ENCODE peak calls at places on chromosomes 3 and 15, in six cellular contexts. One of them, this sample, is unnamed.
A peak's percentile ranks its signal among the peaks of the same experiment; 100 is the strongest.

GRCh38 chr3:9746330-9746729 is 3.4 kb upstream of the OGG1 start:
- DNase-seq in OCI-LY7: no peak
- DNase-seq in heart right ventricle: no peak
- DNase-seq in cardiac muscle cell: peak; percentile 94
- DNase-seq in mucosa of descending colon: no peak
- DNase-seq in tibial nerve: no peak
- DNase-seq in this sample: no peak

GRCh38 chr15:94791008-94791407 is 559.6 kb downstream of the MCTP2 start:
- DNase-seq in OCI-LY7: no peak
- DNase-seq in heart right ventricle: no peak
- DNase-seq in cardiac muscle cell: no peak
- DNase-seq in mucosa of descending colon: no peak
- DNase-seq in tibial nerve: no peak
- DNase-seq in this sample: no peak

GRCh38 chr15:25805006-25805405 is 58.1 kb downstream of the ATP10A start:
- DNase-seq in OCI-LY7: no peak
- DNase-seq in heart right ventricle: no peak
- DNase-seq in cardiac muscle cell: no peak
- DNase-seq in mucosa of descending colon: no peak
- DNase-seq in tibial nerve: no peak
- DNase-seq in this sample: no peak

GRCh38 chr15:79310612-79310984 is 314 bp upstream of the TMED3 start:
- DNase-seq in OCI-LY7: peak; percentile 71
- DNase-seq in heart right ventricle: no peak
- DNase-seq in cardiac muscle cell: peak; percentile 44
- DNase-seq in mucosa of descending colon: no peak
- DNase-seq in tibial nerve: no peak
- DNase-seq in this sample: no peak

GRCh38 chr3:127743676-127744075 is 70.9 kb downstream of the ABTB1 start:
- DNase-seq in OCI-LY7: no peak
- DNase-seq in heart right ventricle: no peak
- DNase-seq in cardiac muscle cell: no peak
- DNase-seq in mucosa of descending colon: no peak
- DNase-seq in tibial nerve: no peak
- DNase-seq in this sample: no peak

GRCh38 chr3:143135150-143135549 is 15.6 kb downstream of the CHST2 start:
- DNase-seq in OCI-LY7: no peak
- DNase-seq in heart right ventricle: no peak
- DNase-seq in cardiac muscle cell: peak; percentile 95
- DNase-seq in mucosa of descending colon: no peak
- DNase-seq in tibial nerve: no peak
- DNase-seq in this sample: no peak

GRCh38 chr15:89556413-89557262 is 18.6 kb upstream of the TICRR start:
- DNase-seq in OCI-LY7: peak; percentile 71
- DNase-seq in heart right ventricle: peak; percentile 57
- DNase-seq in cardiac muscle cell: peak; percentile 85
- DNase-seq in mucosa of descending colon: no peak
- DNase-seq in tibial nerve: no peak
- DNase-seq in this sample: peak; percentile 16

GRCh38 chr15:63090502-63091286 is 31.0 kb upstream of the LACTB start:
- DNase-seq in OCI-LY7: no peak
- DNase-seq in heart right ventricle: no peak
- DNase-seq in cardiac muscle cell: no peak
- DNase-seq in mucosa of descending colon: no peak
- DNase-seq in tibial nerve: no peak
- DNase-seq in this sample: no peak

GRCh38 chr15:98142584-98142983 is 182.1 kb downstream of the ARRDC4 start:
- DNase-seq in OCI-LY7: no peak
- DNase-seq in heart right ventricle: no peak
- DNase-seq in cardiac muscle cell: no peak
- DNase-seq in mucosa of descending colon: no peak
- DNase-seq in tibial nerve: no peak
- DNase-seq in this sample: no peak

GRCh38 chr15:53434174-53434678 is 325.2 kb downstream of the WDR72 start:
- DNase-seq in OCI-LY7: no peak
- DNase-seq in heart right ventricle: no peak
- DNase-seq in cardiac muscle cell: no peak
- DNase-seq in mucosa of descending colon: no peak
- DNase-seq in tibial nerve: no peak
- DNase-seq in this sample: no peak

GRCh38 chr15:62498711-62499110 is 333.6 kb upstream of the C2CD4B start:
- DNase-seq in OCI-LY7: no peak
- DNase-seq in heart right ventricle: no peak
- DNase-seq in cardiac muscle cell: no peak
- DNase-seq in mucosa of descending colon: no peak
- DNase-seq in tibial nerve: no peak
- DNase-seq in this sample: no peak

GRCh38 chr3:106825962-106826605 is 551.2 kb upstream of the CCDC54 start:
- DNase-seq in OCI-LY7: no peak
- DNase-seq in heart right ventricle: no peak
- DNase-seq in cardiac muscle cell: peak; percentile 72
- DNase-seq in mucosa of descending colon: no peak
- DNase-seq in tibial nerve: no peak
- DNase-seq in this sample: no peak

GRCh38 chr3:197718904-197719303 is 17.8 kb downstream of the RUBCN start:
- DNase-seq in OCI-LY7: no peak
- DNase-seq in heart right ventricle: no peak
- DNase-seq in cardiac muscle cell: peak; percentile 24
- DNase-seq in mucosa of descending colon: no peak
- DNase-seq in tibial nerve: no peak
- DNase-seq in this sample: no peak

GRCh38 chr15:56496635-56497034 is 31.7 kb upstream of the MNS1 start:
- DNase-seq in OCI-LY7: peak; percentile 88
- DNase-seq in heart right ventricle: peak; percentile 6
- DNase-seq in cardiac muscle cell: peak; percentile 88
- DNase-seq in mucosa of descending colon: no peak
- DNase-seq in tibial nerve: no peak
- DNase-seq in this sample: no peak

GRCh38 chr3:183038764-183039163 is 58.4 kb upstream of the DCUN1D1 start:
- DNase-seq in OCI-LY7: no peak
- DNase-seq in heart right ventricle: no peak
- DNase-seq in cardiac muscle cell: no peak
- DNase-seq in mucosa of descending colon: no peak
- DNase-seq in tibial nerve: no peak
- DNase-seq in this sample: no peak

GRCh38 chr3:183046883-183047282 is 52.4 kb downstream of the MCCC1 start:
- DNase-seq in OCI-LY7: peak; percentile 57
- DNase-seq in heart right ventricle: no peak
- DNase-seq in cardiac muscle cell: no peak
- DNase-seq in mucosa of descending colon: no peak
- DNase-seq in tibial nerve: no peak
- DNase-seq in this sample: no peak

GRCh38 chr3:183044547-183045229 is 54.6 kb downstream of the MCCC1 start:
- DNase-seq in OCI-LY7: peak; percentile 93
- DNase-seq in heart right ventricle: no peak
- DNase-seq in cardiac muscle cell: no peak
- DNase-seq in mucosa of descending colon: no peak
- DNase-seq in tibial nerve: no peak
- DNase-seq in this sample: no peak
- H3K4me1 ChIP-seq in OCI-LY7: peaks cover 64% of the 10 kb centered on the region
- H3K4me1 ChIP-seq in heart right ventricle: no peaks in the 10 kb centered on the region
- H3K4me1 ChIP-seq in cardiac muscle cell: peaks cover 4% of the 10 kb centered on the region
- H3K4me1 ChIP-seq in mucosa of descending colon: no peaks in the 10 kb centered on the region
- H3K4me1 ChIP-seq in tibial nerve: no peaks in the 10 kb centered on the region
- H3K4me1 ChIP-seq in this sample: no peaks in the 10 kb centered on the region

GRCh38 chr15:33086500-33087141 is 107.9 kb downstream of the FMN1 start:
- DNase-seq in OCI-LY7: peak; percentile 57
- DNase-seq in heart right ventricle: no peak
- DNase-seq in cardiac muscle cell: peak; percentile 77
- DNase-seq in mucosa of descending colon: no peak
- DNase-seq in tibial nerve: no peak
- DNase-seq in this sample: no peak
- TF ChIP-seq CTCF in OCI-LY7: peak; percentile 87
- TF ChIP-seq CTCF in heart right ventricle: peak; percentile 45
- TF ChIP-seq CTCF in cardiac muscle cell: peak; percentile 57
- TF ChIP-seq CTCF in mucosa of descending colon: peak; percentile 16
- TF ChIP-seq CTCF in tibial nerve: peak; percentile 35
- TF ChIP-seq CTCF in this sample: peak; percentile 23

GRCh38 chr3:119644481-119644880 is 15.9 kb downstream of the POPDC2 start:
- DNase-seq in OCI-LY7: no peak
- DNase-seq in heart right ventricle: no peak
- DNase-seq in cardiac muscle cell: no peak
- DNase-seq in mucosa of descending colon: no peak
- DNase-seq in tibial nerve: no peak
- DNase-seq in this sample: no peak

GRCh38 chr3:119649764-119650163 is 10.6 kb downstream of the POPDC2 start:
- DNase-seq in OCI-LY7: no peak
- DNase-seq in heart right ventricle: no peak
- DNase-seq in cardiac muscle cell: peak; percentile 52
- DNase-seq in mucosa of descending colon: no peak
- DNase-seq in tibial nerve: no peak
- DNase-seq in this sample: no peak

GRCh38 chr3:119645813-119646212 is 14.6 kb downstream of the POPDC2 start:
- DNase-seq in OCI-LY7: no peak
- DNase-seq in heart right ventricle: no peak
- DNase-seq in cardiac muscle cell: no peak
- DNase-seq in mucosa of descending colon: no peak
- DNase-seq in tibial nerve: no peak
- DNase-seq in this sample: no peak

GRCh38 chr3:119647843-119648575 is 12.4 kb downstream of the POPDC2 start:
- DNase-seq in OCI-LY7: no peak
- DNase-seq in heart right ventricle: no peak
- DNase-seq in cardiac muscle cell: peak; percentile 69
- DNase-seq in mucosa of descending colon: no peak
- DNase-seq in tibial nerve: no peak
- DNase-seq in this sample: no peak

GRCh38 chr3:119647177-119647576 is 13.2 kb downstream of the POPDC2 start:
- DNase-seq in OCI-LY7: no peak
- DNase-seq in heart right ventricle: peak; percentile 79
- DNase-seq in cardiac muscle cell: peak; percentile 46
- DNase-seq in mucosa of descending colon: no peak
- DNase-seq in tibial nerve: no peak
- DNase-seq in this sample: no peak
- H3K4me1 ChIP-seq in OCI-LY7: no peaks in the 10 kb centered on the region
- H3K4me1 ChIP-seq in heart right ventricle: peaks cover 99% of the 10 kb centered on the region
- H3K4me1 ChIP-seq in cardiac muscle cell: peaks cover 29% of the 10 kb centered on the region
- H3K4me1 ChIP-seq in mucosa of descending colon: no peaks in the 10 kb centered on the region
- H3K4me1 ChIP-seq in tibial nerve: no peaks in the 10 kb centered on the region
- H3K4me1 ChIP-seq in this sample: no peaks in the 10 kb centered on the region

GRCh38 chr3:166900866-166901577 is 479.1 kb downstream of the ZBBX start:
- DNase-seq in OCI-LY7: no peak
- DNase-seq in heart right ventricle: no peak
- DNase-seq in cardiac muscle cell: no peak
- DNase-seq in mucosa of descending colon: no peak
- DNase-seq in tibial nerve: no peak
- DNase-seq in this sample: no peak
- TF ChIP-seq CTCF in OCI-LY7: no peak
- TF ChIP-seq CTCF in heart right ventricle: no peak
- TF ChIP-seq CTCF in cardiac muscle cell: no peak
- TF ChIP-seq CTCF in mucosa of descending colon: no peak
- TF ChIP-seq CTCF in tibial nerve: no peak
- TF ChIP-seq CTCF in this sample: no peak

DNA sequence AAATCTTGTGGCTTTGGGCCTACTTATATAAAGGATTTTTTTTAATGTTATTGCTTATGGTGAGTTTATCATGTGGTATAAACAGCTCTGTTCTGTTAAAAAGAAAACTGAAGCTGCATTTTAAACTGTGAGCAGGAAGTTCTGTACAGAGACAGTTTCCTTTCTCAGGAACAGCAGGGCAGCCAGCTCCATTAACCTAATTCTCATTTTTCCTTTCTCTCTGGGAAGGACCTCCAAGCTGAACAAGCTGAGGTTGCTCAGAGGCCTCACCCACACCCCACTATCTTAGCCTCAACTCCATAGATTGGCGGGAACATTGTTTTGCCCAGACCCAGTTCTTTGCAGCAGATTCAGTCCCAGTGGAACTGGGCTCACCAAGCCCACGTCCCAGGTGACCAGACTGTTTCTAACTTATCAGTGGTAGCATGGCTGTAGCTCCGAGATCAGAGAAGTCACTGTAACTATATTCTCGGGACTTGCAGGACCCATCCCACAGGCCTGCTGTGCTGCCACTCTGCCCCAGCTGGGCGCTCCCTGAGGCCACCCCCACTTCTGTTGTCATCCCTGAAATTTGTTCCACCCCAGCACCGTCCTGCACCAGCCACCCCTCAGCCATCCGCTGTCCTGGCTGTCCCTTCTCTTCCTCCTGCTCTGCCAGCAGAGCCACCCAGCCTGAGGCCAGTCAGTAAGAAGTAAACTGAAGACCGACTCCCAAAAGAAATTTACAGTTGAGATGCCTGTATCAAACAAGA is 33.2 kb upstream of the VILL start:
- DNase-seq in OCI-LY7: no peak
- DNase-seq in heart right ventricle: no peak
- DNase-seq in cardiac muscle cell: no peak
- DNase-seq in mucosa of descending colon: no peak
- DNase-seq in tibial nerve: no peak
- DNase-seq in this sample: no peak
- H3K4me1 ChIP-seq in OCI-LY7: peaks cover 20% of the 10 kb centered on the region
- H3K4me1 ChIP-seq in heart right ventricle: peaks cover 56% of the 10 kb centered on the region
- H3K4me1 ChIP-seq in cardiac muscle cell: peaks cover 12% of the 10 kb centered on the region
- H3K4me1 ChIP-seq in mucosa of descending colon: peaks cover 26% of the 10 kb centered on the region
- H3K4me1 ChIP-seq in tibial nerve: no peaks in the 10 kb centered on the region
- H3K4me1 ChIP-seq in this sample: peaks cover 23% of the 10 kb centered on the region

GRCh38 chr3:43621406-43621973 is 321 bp downstream of the ANO10 start:
- DNase-seq in OCI-LY7: no peak
- DNase-seq in heart right ventricle: no peak
- DNase-seq in cardiac muscle cell: no peak
- DNase-seq in mucosa of descending colon: no peak
- DNase-seq in tibial nerve: no peak
- DNase-seq in this sample: no peak

GRCh38 chr3:43619593-43619992 is 2.2 kb downstream of the ANO10 start:
- DNase-seq in OCI-LY7: no peak
- DNase-seq in heart right ventricle: no peak
- DNase-seq in cardiac muscle cell: no peak
- DNase-seq in mucosa of descending colon: no peak
- DNase-seq in tibial nerve: no peak
- DNase-seq in this sample: no peak

GRCh38 chr3:43621974-43622739 is at the start of gene ANO10:
- DNase-seq in OCI-LY7: peak; percentile 95
- DNase-seq in heart right ventricle: peak; percentile 99
- DNase-seq in cardiac muscle cell: peak; percentile 100
- DNase-seq in mucosa of descending colon: peak; percentile 99
- DNase-seq in tibial nerve: peak; percentile 94
- DNase-seq in this sample: peak; percentile 96

GRCh38 chr3:43618142-43618541 is 3.7 kb downstream of the ANO10 start:
- DNase-seq in OCI-LY7: no peak
- DNase-seq in heart right ventricle: no peak
- DNase-seq in cardiac muscle cell: no peak
- DNase-seq in mucosa of descending colon: no peak
- DNase-seq in tibial nerve: no peak
- DNase-seq in this sample: no peak

GRCh38 chr3:43620953-43621405 is 832 bp downstream of the ANO10 start:
- DNase-seq in OCI-LY7: no peak
- DNase-seq in heart right ventricle: no peak
- DNase-seq in cardiac muscle cell: peak; percentile 20
- DNase-seq in mucosa of descending colon: no peak
- DNase-seq in tibial nerve: no peak
- DNase-seq in this sample: no peak
- TF ChIP-seq CTCF in OCI-LY7: no peak
- TF ChIP-seq CTCF in heart right ventricle: no peak
- TF ChIP-seq CTCF in cardiac muscle cell: no peak
- TF ChIP-seq CTCF in mucosa of descending colon: no peak
- TF ChIP-seq CTCF in tibial nerve: no peak
- TF ChIP-seq CTCF in this sample: no peak

This sample was measured in CD8-positive, alpha-beta T cell.